ENCODE peak calls at places on chromosome 19, in eight cellular contexts. H, D, K, B, L, N, W and R are unnamed samples.

GRCh38 chr19:19111967-19112580 is 26.2 kb downstream of the TMEM161A start:
- DNase-seq in H (no peak), D (no peak), K (peak; percentile 41), B (no peak), L (no peak), N (no peak), W (no peak), R (no peak)

GRCh38 chr19:47699360-47699917 is 13.8 kb upstream of the EHD2 start:
- DNase-seq in H (no peak), D (peak; percentile 52), K (peak; percentile 92), B (no peak), L (peak; percentile 47), N (peak; percentile 89), W (no peak), R (no peak)

GRCh38 chr19:18002347-18002850 is 5.6 kb upstream of the ARRDC2 start:
- DNase-seq in H (peak; percentile 65), D (no peak), K (no peak), B (no peak), L (no peak), N (no peak), W (no peak), R (no peak)

GRCh38 chr19:9945319-9945966 is 9.1 kb upstream of the OLFM2 start:
- DNase-seq in H (peak; percentile 92), D (no peak), K (peak; percentile 72), B (peak; percentile 93), L (no peak), N (peak; percentile 36), W (peak; percentile 24), R (no peak)

GRCh38 chr19:41951686-41952172 is 7.4 kb downstream of the RABAC1 start:
- DNase-seq in H (peak; percentile 79), D (peak; percentile 89), K (peak; percentile 97), B (peak; percentile 85), L (peak; percentile 93), N (peak; percentile 97), W (peak; percentile 0), R (peak; percentile 24)

GRCh38 chr19:2546128-2547032 is 70.5 kb downstream of the GADD45B start:
- DNase-seq in H (peak; percentile 91), D (no peak), K (peak; percentile 85), B (peak; percentile 98), L (no peak), N (peak; percentile 67), W (peak; percentile 83), R (no peak)

GRCh38 chr19:46133101-46133627 is 8.7 kb upstream of the IGFL3 start:
- DNase-seq in H (no peak), D (no peak), K (peak; percentile 89), B (no peak), L (no peak), N (peak; percentile 58), W (peak; percentile 51), R (peak; percentile 82)

GRCh38 chr19:30783936-30784335 is 411.8 kb downstream of the ZNF536 start:
- DNase-seq in H (no peak), D (no peak), K (peak; percentile 26), B (no peak), L (no peak), N (no peak), W (no peak), R (no peak)

GRCh38 chr19:44951179-44952159 is 3.7 kb upstream of the CLPTM1 start:
- DNase-seq in H (peak; percentile 48), D (peak; percentile 84), K (peak; percentile 85), B (no peak), L (peak; percentile 52), N (peak; percentile 57), W (peak; percentile 81), R (peak; percentile 25)

GRCh38 chr19:44886141-44886540 is 4.9 kb upstream of the TOMM40 start:
- DNase-seq in H (no peak), D (no peak), K (no peak), B (no peak), L (no peak), N (no peak), W (no peak), R (no peak)

GRCh38 chr19:3324405-3324856 is 42.0 kb upstream of the NFIC start:
- DNase-seq in H (no peak), D (peak; percentile 79), K (peak; percentile 89), B (peak; percentile 66), L (peak; percentile 75), N (peak; percentile 85), W (no peak), R (no peak)

GRCh38 chr19:33813391-33814101 is 16.9 kb downstream of the KCTD15 start:
- DNase-seq in H (no peak), D (no peak), K (peak; percentile 24), B (peak; percentile 59), L (no peak), N (no peak), W (no peak), R (no peak)

GRCh38 chr19:1237027-1237659 is 662 bp downstream of the CBARP start:
- DNase-seq in H (peak; percentile 37), D (no peak), K (peak; percentile 67), B (peak; percentile 87), L (no peak), N (peak; percentile 36), W (no peak), R (no peak)